ENCODE peak calls at places on chromosomes 4 and X, in eight cellular contexts. One of them, this sample, is unnamed.

GRCh38 chr4:8908206-8908893 is 36.7 kb upstream of the HMX1 start:
- DNase-seq in epithelial cell of esophagus: no peak
- DNase-seq in pancreas: peak
- DNase-seq in omental fat pad: no peak
- DNase-seq in stimulated activated CD8-positive, alpha-beta memory T cell treated with anti-CD3 and anti-CD28 coated beads, Interleukin-2, amount 100 ng/mL, for 1 hour: no peak
- DNase-seq in NCI-H345: no peak
- DNase-seq in C1 segment of cervical spinal cord: no peak
- DNase-seq in stimulated activated CD4-positive, alpha-beta T cell treated with anti-CD3 and anti-CD28 coated beads, Interleukin-4, amount 100 ng/mL, for 4 hours: no peak
- DNase-seq in this sample: no peak

GRCh38 chr4:106551724-106552123 is 183.1 kb upstream of the GIMD1 start:
- DNase-seq in C1 segment of cervical spinal cord: no peak
- DNase-seq in NCI-H345: no peak
- DNase-seq in omental fat pad: no peak
- DNase-seq in pancreas: no peak
- DNase-seq in stimulated activated CD4-positive, alpha-beta T cell treated with anti-CD3 and anti-CD28 coated beads, Interleukin-4, amount 100 ng/mL, for 4 hours: no peak
- DNase-seq in stimulated activated CD8-positive, alpha-beta memory T cell treated with anti-CD3 and anti-CD28 coated beads, Interleukin-2, amount 100 ng/mL, for 1 hour: no peak
- DNase-seq in epithelial cell of esophagus: no peak
- DNase-seq in this sample: no peak

GRCh38 chrX:7941390-7942042 is 14.3 kb upstream of the PNPLA4 start:
- DNase-seq in pancreas: peak
- DNase-seq in C1 segment of cervical spinal cord: no peak
- DNase-seq in NCI-H345: peak
- DNase-seq in stimulated activated CD4-positive, alpha-beta T cell treated with anti-CD3 and anti-CD28 coated beads, Interleukin-4, amount 100 ng/mL, for 4 hours: no peak
- DNase-seq in stimulated activated CD8-positive, alpha-beta memory T cell treated with anti-CD3 and anti-CD28 coated beads, Interleukin-2, amount 100 ng/mL, for 1 hour: no peak
- DNase-seq in omental fat pad: no peak
- DNase-seq in epithelial cell of esophagus: peak
- DNase-seq in this sample: no peak

GRCh38 chr4:20440170-20440569 is 188.5 kb downstream of the SLIT2 start:
- DNase-seq in omental fat pad: no peak
- DNase-seq in epithelial cell of esophagus: no peak
- DNase-seq in pancreas: no peak
- DNase-seq in C1 segment of cervical spinal cord: no peak
- DNase-seq in stimulated activated CD4-positive, alpha-beta T cell treated with anti-CD3 and anti-CD28 coated beads, Interleukin-4, amount 100 ng/mL, for 4 hours: no peak
- DNase-seq in stimulated activated CD8-positive, alpha-beta memory T cell treated with anti-CD3 and anti-CD28 coated beads, Interleukin-2, amount 100 ng/mL, for 1 hour: no peak
- DNase-seq in NCI-H345: no peak
- DNase-seq in this sample: no peak

GRCh38 chr4:107351196-107351595 is 315.1 kb upstream of the DKK2 start:
- DNase-seq in C1 segment of cervical spinal cord: no peak
- DNase-seq in omental fat pad: no peak
- DNase-seq in epithelial cell of esophagus: no peak
- DNase-seq in stimulated activated CD4-positive, alpha-beta T cell treated with anti-CD3 and anti-CD28 coated beads, Interleukin-4, amount 100 ng/mL, for 4 hours: no peak
- DNase-seq in stimulated activated CD8-positive, alpha-beta memory T cell treated with anti-CD3 and anti-CD28 coated beads, Interleukin-2, amount 100 ng/mL, for 1 hour: no peak
- DNase-seq in pancreas: no peak
- DNase-seq in NCI-H345: no peak
- DNase-seq in this sample: no peak

GRCh38 chrX:18353931-18354368 is 538 bp downstream of the SCML2 start:
- DNase-seq in NCI-H345: peak
- DNase-seq in stimulated activated CD4-positive, alpha-beta T cell treated with anti-CD3 and anti-CD28 coated beads, Interleukin-4, amount 100 ng/mL, for 4 hours: peak
- DNase-seq in stimulated activated CD8-positive, alpha-beta memory T cell treated with anti-CD3 and anti-CD28 coated beads, Interleukin-2, amount 100 ng/mL, for 1 hour: no peak
- DNase-seq in epithelial cell of esophagus: no peak
- DNase-seq in pancreas: peak
- DNase-seq in C1 segment of cervical spinal cord: no peak
- DNase-seq in omental fat pad: no peak
- DNase-seq in this sample: no peak

GRCh38 chr4:105714071-105714521 is 5.5 kb downstream of the GSTCD start:
- DNase-seq in stimulated activated CD8-positive, alpha-beta memory T cell treated with anti-CD3 and anti-CD28 coated beads, Interleukin-2, amount 100 ng/mL, for 1 hour: no peak
- DNase-seq in pancreas: no peak
- DNase-seq in C1 segment of cervical spinal cord: no peak
- DNase-seq in epithelial cell of esophagus: peak
- DNase-seq in NCI-H345: no peak
- DNase-seq in stimulated activated CD4-positive, alpha-beta T cell treated with anti-CD3 and anti-CD28 coated beads, Interleukin-4, amount 100 ng/mL, for 4 hours: no peak
- DNase-seq in omental fat pad: no peak
- DNase-seq in this sample: no peak

GRCh38 chrX:151359931-151360871 is 36.8 kb upstream of the VMA21 start:
- DNase-seq in pancreas: peak
- DNase-seq in epithelial cell of esophagus: peak
- DNase-seq in omental fat pad: no peak
- DNase-seq in stimulated activated CD4-positive, alpha-beta T cell treated with anti-CD3 and anti-CD28 coated beads, Interleukin-4, amount 100 ng/mL, for 4 hours: peak
- DNase-seq in stimulated activated CD8-positive, alpha-beta memory T cell treated with anti-CD3 and anti-CD28 coated beads, Interleukin-2, amount 100 ng/mL, for 1 hour: no peak
- DNase-seq in NCI-H345: peak
- DNase-seq in C1 segment of cervical spinal cord: no peak
- DNase-seq in this sample: peak

GRCh38 chr4:40189997-40190396 is 6.8 kb upstream of the RHOH start:
- DNase-seq in C1 segment of cervical spinal cord: no peak
- DNase-seq in NCI-H345: peak
- DNase-seq in stimulated activated CD4-positive, alpha-beta T cell treated with anti-CD3 and anti-CD28 coated beads, Interleukin-4, amount 100 ng/mL, for 4 hours: no peak
- DNase-seq in omental fat pad: no peak
- DNase-seq in stimulated activated CD8-positive, alpha-beta memory T cell treated with anti-CD3 and anti-CD28 coated beads, Interleukin-2, amount 100 ng/mL, for 1 hour: no peak
- DNase-seq in epithelial cell of esophagus: no peak
- DNase-seq in pancreas: no peak
- DNase-seq in this sample: peak

GRCh38 chr4:128757712-128758111 is 51.8 kb upstream of the JADE1 start:
- DNase-seq in stimulated activated CD8-positive, alpha-beta memory T cell treated with anti-CD3 and anti-CD28 coated beads, Interleukin-2, amount 100 ng/mL, for 1 hour: no peak
- DNase-seq in omental fat pad: no peak
- DNase-seq in stimulated activated CD4-positive, alpha-beta T cell treated with anti-CD3 and anti-CD28 coated beads, Interleukin-4, amount 100 ng/mL, for 4 hours: no peak
- DNase-seq in C1 segment of cervical spinal cord: no peak
- DNase-seq in pancreas: peak
- DNase-seq in NCI-H345: no peak
- DNase-seq in epithelial cell of esophagus: no peak
- DNase-seq in this sample: peak

GRCh38 chr4:11402192-11402591 is 26.5 kb downstream of the HS3ST1 start:
- DNase-seq in C1 segment of cervical spinal cord: no peak
- DNase-seq in epithelial cell of esophagus: no peak
- DNase-seq in omental fat pad: no peak
- DNase-seq in stimulated activated CD4-positive, alpha-beta T cell treated with anti-CD3 and anti-CD28 coated beads, Interleukin-4, amount 100 ng/mL, for 4 hours: no peak
- DNase-seq in NCI-H345: no peak
- DNase-seq in stimulated activated CD8-positive, alpha-beta memory T cell treated with anti-CD3 and anti-CD28 coated beads, Interleukin-2, amount 100 ng/mL, for 1 hour: no peak
- DNase-seq in pancreas: no peak
- DNase-seq in this sample: no peak

GRCh38 chrX:30219372-30219771 is 4.0 kb downstream of the MAGEB2 start:
- DNase-seq in omental fat pad: no peak
- DNase-seq in epithelial cell of esophagus: no peak
- DNase-seq in C1 segment of cervical spinal cord: no peak
- DNase-seq in NCI-H345: no peak
- DNase-seq in stimulated activated CD8-positive, alpha-beta memory T cell treated with anti-CD3 and anti-CD28 coated beads, Interleukin-2, amount 100 ng/mL, for 1 hour: no peak
- DNase-seq in pancreas: no peak
- DNase-seq in stimulated activated CD4-positive, alpha-beta T cell treated with anti-CD3 and anti-CD28 coated beads, Interleukin-4, amount 100 ng/mL, for 4 hours: no peak
- DNase-seq in this sample: no peak

GRCh38 chr4:145786261-145786660 is 106.3 kb downstream of the C4orf51 start:
- DNase-seq in C1 segment of cervical spinal cord: no peak
- DNase-seq in omental fat pad: no peak
- DNase-seq in NCI-H345: no peak
- DNase-seq in pancreas: no peak
- DNase-seq in epithelial cell of esophagus: no peak
- DNase-seq in stimulated activated CD8-positive, alpha-beta memory T cell treated with anti-CD3 and anti-CD28 coated beads, Interleukin-2, amount 100 ng/mL, for 1 hour: no peak
- DNase-seq in stimulated activated CD4-positive, alpha-beta T cell treated with anti-CD3 and anti-CD28 coated beads, Interleukin-4, amount 100 ng/mL, for 4 hours: no peak
- DNase-seq in this sample: no peak

GRCh38 chr4:8699063-8699385 is 106.5 kb downstream of the CPZ start:
- DNase-seq in stimulated activated CD4-positive, alpha-beta T cell treated with anti-CD3 and anti-CD28 coated beads, Interleukin-4, amount 100 ng/mL, for 4 hours: no peak
- DNase-seq in NCI-H345: no peak
- DNase-seq in pancreas: no peak
- DNase-seq in omental fat pad: no peak
- DNase-seq in epithelial cell of esophagus: no peak
- DNase-seq in stimulated activated CD8-positive, alpha-beta memory T cell treated with anti-CD3 and anti-CD28 coated beads, Interleukin-2, amount 100 ng/mL, for 1 hour: no peak
- DNase-seq in C1 segment of cervical spinal cord: no peak
- DNase-seq in this sample: no peak

GRCh38 chr4:26029512-26030131 is 115.6 kb downstream of the SMIM20 start:
- DNase-seq in C1 segment of cervical spinal cord: no peak
- DNase-seq in NCI-H345: no peak
- DNase-seq in omental fat pad: no peak
- DNase-seq in stimulated activated CD8-positive, alpha-beta memory T cell treated with anti-CD3 and anti-CD28 coated beads, Interleukin-2, amount 100 ng/mL, for 1 hour: no peak
- DNase-seq in pancreas: no peak
- DNase-seq in stimulated activated CD4-positive, alpha-beta T cell treated with anti-CD3 and anti-CD28 coated beads, Interleukin-4, amount 100 ng/mL, for 4 hours: no peak
- DNase-seq in epithelial cell of esophagus: no peak
- DNase-seq in this sample: no peak

GRCh38 chrX:155216940-155217450 is 735 bp downstream of the VBP1 start:
- DNase-seq in epithelial cell of esophagus: no peak
- DNase-seq in NCI-H345: peak
- DNase-seq in pancreas: no peak
- DNase-seq in stimulated activated CD8-positive, alpha-beta memory T cell treated with anti-CD3 and anti-CD28 coated beads, Interleukin-2, amount 100 ng/mL, for 1 hour: no peak
- DNase-seq in stimulated activated CD4-positive, alpha-beta T cell treated with anti-CD3 and anti-CD28 coated beads, Interleukin-4, amount 100 ng/mL, for 4 hours: no peak
- DNase-seq in omental fat pad: no peak
- DNase-seq in C1 segment of cervical spinal cord: no peak
- DNase-seq in this sample: no peak

GRCh38 chr4:2928242-2929155 is 34.7 kb downstream of the NOP14 start:
- DNase-seq in omental fat pad: no peak
- DNase-seq in C1 segment of cervical spinal cord: no peak
- DNase-seq in stimulated activated CD8-positive, alpha-beta memory T cell treated with anti-CD3 and anti-CD28 coated beads, Interleukin-2, amount 100 ng/mL, for 1 hour: no peak
- DNase-seq in stimulated activated CD4-positive, alpha-beta T cell treated with anti-CD3 and anti-CD28 coated beads, Interleukin-4, amount 100 ng/mL, for 4 hours: no peak
- DNase-seq in NCI-H345: no peak
- DNase-seq in pancreas: peak
- DNase-seq in epithelial cell of esophagus: no peak
- DNase-seq in this sample: no peak

GRCh38 chrX:69126642-69127041 is 38.6 kb downstream of the PJA1 start:
- DNase-seq in stimulated activated CD8-positive, alpha-beta memory T cell treated with anti-CD3 and anti-CD28 coated beads, Interleukin-2, amount 100 ng/mL, for 1 hour: no peak
- DNase-seq in epithelial cell of esophagus: no peak
- DNase-seq in omental fat pad: no peak
- DNase-seq in stimulated activated CD4-positive, alpha-beta T cell treated with anti-CD3 and anti-CD28 coated beads, Interleukin-4, amount 100 ng/mL, for 4 hours: no peak
- DNase-seq in pancreas: no peak
- DNase-seq in NCI-H345: no peak
- DNase-seq in C1 segment of cervical spinal cord: no peak
- DNase-seq in this sample: no peak

GRCh38 chr4:76894537-76894936 is 3.4 kb downstream of the SOWAHB start:
- DNase-seq in C1 segment of cervical spinal cord: no peak
- DNase-seq in omental fat pad: no peak
- DNase-seq in stimulated activated CD8-positive, alpha-beta memory T cell treated with anti-CD3 and anti-CD28 coated beads, Interleukin-2, amount 100 ng/mL, for 1 hour: no peak
- DNase-seq in stimulated activated CD4-positive, alpha-beta T cell treated with anti-CD3 and anti-CD28 coated beads, Interleukin-4, amount 100 ng/mL, for 4 hours: no peak
- DNase-seq in NCI-H345: no peak
- DNase-seq in epithelial cell of esophagus: no peak
- DNase-seq in pancreas: no peak
- DNase-seq in this sample: no peak

GRCh38 chrX:118181030-118181429 is 64.4 kb upstream of the KLHL13 start:
- DNase-seq in omental fat pad: no peak
- DNase-seq in NCI-H345: no peak
- DNase-seq in stimulated activated CD8-positive, alpha-beta memory T cell treated with anti-CD3 and anti-CD28 coated beads, Interleukin-2, amount 100 ng/mL, for 1 hour: no peak
- DNase-seq in pancreas: no peak
- DNase-seq in C1 segment of cervical spinal cord: no peak
- DNase-seq in epithelial cell of esophagus: peak
- DNase-seq in stimulated activated CD4-positive, alpha-beta T cell treated with anti-CD3 and anti-CD28 coated beads, Interleukin-4, amount 100 ng/mL, for 4 hours: no peak
- DNase-seq in this sample: no peak

GRCh38 chrX:57643698-57644097 is 36.4 kb downstream of the NLRP2B start:
- DNase-seq in omental fat pad: no peak
- DNase-seq in epithelial cell of esophagus: peak
- DNase-seq in pancreas: no peak
- DNase-seq in NCI-H345: no peak
- DNase-seq in C1 segment of cervical spinal cord: no peak
- DNase-seq in stimulated activated CD4-positive, alpha-beta T cell treated with anti-CD3 and anti-CD28 coated beads, Interleukin-4, amount 100 ng/mL, for 4 hours: no peak
- DNase-seq in stimulated activated CD8-positive, alpha-beta memory T cell treated with anti-CD3 and anti-CD28 coated beads, Interleukin-2, amount 100 ng/mL, for 1 hour: no peak
- DNase-seq in this sample: no peak

GRCh38 chrX:149453030-149453429 is 52.1 kb downstream of the IDS start:
- DNase-seq in NCI-H345: no peak
- DNase-seq in omental fat pad: no peak
- DNase-seq in pancreas: no peak
- DNase-seq in C1 segment of cervical spinal cord: no peak
- DNase-seq in epithelial cell of esophagus: peak
- DNase-seq in stimulated activated CD4-positive, alpha-beta T cell treated with anti-CD3 and anti-CD28 coated beads, Interleukin-4, amount 100 ng/mL, for 4 hours: no peak
- DNase-seq in stimulated activated CD8-positive, alpha-beta memory T cell treated with anti-CD3 and anti-CD28 coated beads, Interleukin-2, amount 100 ng/mL, for 1 hour: no peak
- DNase-seq in this sample: no peak

GRCh38 chr4:8108261-8108660 is 50.4 kb downstream of the ABLIM2 start:
- DNase-seq in epithelial cell of esophagus: no peak
- DNase-seq in stimulated activated CD8-positive, alpha-beta memory T cell treated with anti-CD3 and anti-CD28 coated beads, Interleukin-2, amount 100 ng/mL, for 1 hour: no peak
- DNase-seq in NCI-H345: peak
- DNase-seq in omental fat pad: no peak
- DNase-seq in C1 segment of cervical spinal cord: no peak
- DNase-seq in stimulated activated CD4-positive, alpha-beta T cell treated with anti-CD3 and anti-CD28 coated beads, Interleukin-4, amount 100 ng/mL, for 4 hours: no peak
- DNase-seq in pancreas: peak
- DNase-seq in this sample: peak

GRCh38 chr4:111136438-111136837 is 513.6 kb upstream of the PITX2 start:
- DNase-seq in pancreas: no peak
- DNase-seq in NCI-H345: peak
- DNase-seq in stimulated activated CD8-positive, alpha-beta memory T cell treated with anti-CD3 and anti-CD28 coated beads, Interleukin-2, amount 100 ng/mL, for 1 hour: no peak
- DNase-seq in C1 segment of cervical spinal cord: no peak
- DNase-seq in epithelial cell of esophagus: peak
- DNase-seq in omental fat pad: no peak
- DNase-seq in stimulated activated CD4-positive, alpha-beta T cell treated with anti-CD3 and anti-CD28 coated beads, Interleukin-4, amount 100 ng/mL, for 4 hours: no peak
- DNase-seq in this sample: no peak

GRCh38 chr4:8162625-8163024 is 4.0 kb upstream of the ABLIM2 start:
- DNase-seq in epithelial cell of esophagus: peak
- DNase-seq in stimulated activated CD8-positive, alpha-beta memory T cell treated with anti-CD3 and anti-CD28 coated beads, Interleukin-2, amount 100 ng/mL, for 1 hour: no peak
- DNase-seq in pancreas: no peak
- DNase-seq in omental fat pad: no peak
- DNase-seq in C1 segment of cervical spinal cord: no peak
- DNase-seq in NCI-H345: peak
- DNase-seq in stimulated activated CD4-positive, alpha-beta T cell treated with anti-CD3 and anti-CD28 coated beads, Interleukin-4, amount 100 ng/mL, for 4 hours: no peak
- DNase-seq in this sample: no peak

GRCh38 chr4:3318561-3319021 is 25.8 kb downstream of the RGS12 start:
- DNase-seq in pancreas: peak
- DNase-seq in C1 segment of cervical spinal cord: no peak
- DNase-seq in stimulated activated CD4-positive, alpha-beta T cell treated with anti-CD3 and anti-CD28 coated beads, Interleukin-4, amount 100 ng/mL, for 4 hours: no peak
- DNase-seq in stimulated activated CD8-positive, alpha-beta memory T cell treated with anti-CD3 and anti-CD28 coated beads, Interleukin-2, amount 100 ng/mL, for 1 hour: no peak
- DNase-seq in NCI-H345: no peak
- DNase-seq in omental fat pad: no peak
- DNase-seq in epithelial cell of esophagus: no peak
- DNase-seq in this sample: no peak

This sample was measured in NCI-H774.